ENCODE peak calls at places on chromosomes 7 and 10, in five cellular contexts. Q, F, J, Z and H are unnamed samples.
A peak's percentile ranks its signal among the peaks of the same experiment; 100 is the strongest.

GRCh38 chr7:122528879-122529481 is 169.9 kb downstream of the RNF133 start:
- DNase-seq in J (peak; percentile 21), Z (no peak), Q (peak; percentile 17), F (no peak), H (peak; percentile 30)

GRCh38 chr10:117374506-117375359 is 507 bp downstream of the PDZD8 start:
- DNase-seq in F (peak; percentile 72), Z (no peak), Q (peak; percentile 54), J (no peak), H (no peak)

GRCh38 chr10:45403151-45403550 is 29.1 kb downstream of the ALOX5 start:
- DNase-seq in F (no peak), J (no peak), Q (no peak), Z (no peak), H (no peak)

GRCh38 chr7:114650491-114650890 is 235.9 kb downstream of the FOXP2 start:
- DNase-seq in Q (no peak), F (no peak), J (no peak), Z (no peak), H (no peak)

GRCh38 chr7:45579386-45579785 is 5.2 kb downstream of the ADCY1 start:
- DNase-seq in J (no peak), Z (no peak), Q (peak; percentile 91), F (no peak), H (peak; percentile 42)

GRCh38 chr10:86652361-86653202 is 1.8 kb upstream of the OPN4 start:
- DNase-seq in J (no peak), Z (no peak), F (no peak), Q (peak; percentile 14), H (no peak)

GRCh38 chr10:29569778-29570177 is 65.0 kb downstream of the SVIL start:
- DNase-seq in Z (no peak), J (no peak), Q (no peak), F (no peak), H (no peak)

GRCh38 chr7:45525057-45525456 is 49.1 kb upstream of the ADCY1 start:
- DNase-seq in F (no peak), Z (no peak), Q (no peak), J (no peak), H (no peak)

GRCh38 chr7:84188811-84189405 is 5.7 kb downstream of the SEMA3A start:
- DNase-seq in J (peak; percentile 6), Z (no peak), Q (peak; percentile 21), F (no peak), H (no peak)

GRCh38 chr7:113085781-113086390 is 741 bp downstream of the GPR85 start:
- DNase-seq in F (no peak), Q (peak; percentile 38), Z (no peak), J (no peak), H (no peak)

GRCh38 chr10:46992794-46993552 is 81.7 kb downstream of the PTPN20 start:
- DNase-seq in Z (no peak), F (peak; percentile 56), J (peak; percentile 24), Q (peak; percentile 52), H (no peak)

GRCh38 chr7:120865191-120865976 is 7.4 kb upstream of the TSPAN12 start:
- DNase-seq in Z (no peak), F (no peak), J (no peak), Q (no peak), H (no peak)

GRCh38 chr10:94214497-94214896 is 148.2 kb downstream of the NOC3L start:
- DNase-seq in Q (no peak), F (no peak), J (no peak), Z (no peak), H (no peak)

GRCh38 chr10:119693262-119693957 is 32.4 kb upstream of the INPP5F start:
- DNase-seq in Z (no peak), Q (no peak), J (peak; percentile 74), F (no peak), H (no peak)

GRCh38 chr10:33238643-33239042 is 95.8 kb downstream of the NRP1 start:
- DNase-seq in J (no peak), Z (no peak), Q (no peak), F (no peak), H (no peak)

GRCh38 chr10:123150986-123151738 is 3.0 kb upstream of the BUB3 start:
- DNase-seq in J (no peak), F (peak; percentile 83), Z (no peak), Q (peak; percentile 52), H (no peak)

GRCh38 chr7:124077546-124077945 is 44.7 kb upstream of the TMEM229A start:
- DNase-seq in Z (no peak), F (no peak), Q (no peak), J (no peak), H (no peak)

GRCh38 chr10:92291921-92292860 is 1.2 kb downstream of the MARCHF5 start:
- DNase-seq in Q (peak; percentile 59), F (no peak), Z (peak; percentile 37), J (peak; percentile 28), H (peak; percentile 63)

GRCh38 chr7:33108591-33108930 is 643 bp downstream of the RP9 start:
- DNase-seq in Z (no peak), Q (peak; percentile 42), F (no peak), J (no peak), H (no peak)

GRCh38 chr7:73978681-73979563 is 49.1 kb upstream of the ELN start:
- DNase-seq in Z (peak; percentile 45), J (peak; percentile 89), F (peak; percentile 81), Q (peak; percentile 55), H (peak; percentile 74)

GRCh38 chr7:16708496-16708895 is 45.1 kb upstream of the TSPAN13 start:
- DNase-seq in J (no peak), Z (no peak), Q (no peak), F (no peak), H (no peak)

GRCh38 chr10:17435187-17435586 is 19.2 kb downstream of the ST8SIA6 start:
- DNase-seq in Z (no peak), Q (no peak), F (peak; percentile 16), J (no peak), H (peak; percentile 71)

GRCh38 chr7:35494407-35494806 is 200.5 kb downstream of the HERPUD2 start:
- DNase-seq in Z (no peak), J (no peak), F (no peak), Q (no peak), H (no peak)

GRCh38 chr7:83469076-83469475 is 179.9 kb downstream of the SEMA3E start:
- DNase-seq in F (no peak), Q (no peak), Z (no peak), J (no peak), H (no peak)

GRCh38 chr7:148700693-148701092 is 2.0 kb downstream of the CUL1 start:
- DNase-seq in F (no peak), Q (peak; percentile 50), Z (no peak), J (no peak), H (peak; percentile 88)

GRCh38 chr10:59373071-59373470 is 10.7 kb upstream of the FAM13C start:
- DNase-seq in Q (no peak), J (no peak), F (no peak), Z (no peak), H (no peak)

GRCh38 chr10:5510281-5511072 is 11.1 kb upstream of the CALML5 start:
- DNase-seq in F (no peak), Z (no peak), Q (no peak), J (no peak), H (no peak)

GRCh38 chr7:75944507-75944906 is 29.6 kb downstream of the POR start:
- DNase-seq in Z (no peak), J (no peak), Q (no peak), F (no peak), H (no peak)

GRCh38 chr10:88831709-88832108 is 19.9 kb downstream of the ANKRD22 start:
- DNase-seq in Z (no peak), F (no peak), Q (no peak), J (no peak), H (no peak)

GRCh38 chr7:95246935-95247370 is 77.4 kb downstream of the PON1 start:
- DNase-seq in Q (peak; percentile 55), J (peak; percentile 54), F (peak; percentile 51), Z (peak; percentile 5), H (peak; percentile 26)

GRCh38 chr7:155842496-155843265 is 30.4 kb upstream of the SHH start:
- DNase-seq in J (no peak), Z (no peak), F (no peak), Q (no peak), H (no peak)

GRCh38 chr7:23356726-23357125 is 57.6 kb downstream of the MALSU1 start:
- DNase-seq in Z (no peak), F (no peak), Q (no peak), J (no peak), H (no peak)

GRCh38 chr10:79017882-79018550 is 50.8 kb upstream of the ZMIZ1 start:
- DNase-seq in F (no peak), J (no peak), Z (no peak), Q (no peak), H (no peak)

GRCh38 chr10:80259405-80259871 is 30.0 kb downstream of the MAT1A start:
- DNase-seq in Q (no peak), J (peak; percentile 61), Z (no peak), F (no peak), H (no peak)

GRCh38 chr10:66925896-66926719 is at the start of gene LRRTM3:
- DNase-seq in Q (peak; percentile 64), J (peak; percentile 56), F (peak; percentile 55), Z (peak; percentile 20), H (peak; percentile 16)

GRCh38 chr10:94327649-94328048 is 35.1 kb downstream of the NOC3L start:
- DNase-seq in J (no peak), F (no peak), Q (no peak), Z (no peak), H (no peak)

GRCh38 chr7:30549933-30550493 is 44.7 kb upstream of the GARS1 start:
- DNase-seq in J (no peak), Z (no peak), F (no peak), Q (no peak), H (no peak)

DNA sequence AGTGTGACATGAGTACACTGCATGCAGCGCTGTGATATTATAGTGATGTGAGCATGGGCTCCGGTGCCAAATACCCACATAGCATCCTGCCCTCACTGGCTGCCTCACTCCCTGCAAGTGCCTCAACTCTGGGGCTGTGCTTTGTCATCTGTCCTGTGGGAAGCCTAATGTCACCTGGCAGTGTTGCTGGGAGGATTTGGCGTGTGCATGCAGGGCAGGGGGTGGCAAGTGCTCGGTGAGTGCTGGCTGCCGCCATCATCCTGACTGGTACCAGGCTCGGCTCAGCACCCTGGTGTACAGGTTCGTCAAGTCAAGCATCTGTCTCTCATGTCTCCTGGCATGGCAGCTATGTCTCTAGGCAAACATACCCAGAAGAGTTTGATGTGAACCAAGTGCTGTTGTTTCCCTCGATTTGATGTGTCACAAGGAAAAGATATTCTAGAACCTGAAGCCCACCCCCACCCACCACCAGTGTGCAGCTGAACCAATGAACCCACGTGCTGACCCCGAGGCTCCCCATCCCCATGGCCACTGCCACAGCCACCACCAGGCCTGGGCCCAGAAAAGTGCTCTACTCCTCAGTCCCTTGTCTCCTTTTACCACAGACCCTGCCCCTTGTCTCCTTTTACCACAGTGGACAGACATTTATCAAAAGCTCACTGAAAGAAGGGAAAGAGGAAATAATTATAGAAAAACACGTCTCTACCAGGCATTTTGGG is 135.8 kb downstream of the MAPK8 start:
- DNase-seq in J (no peak), Z (no peak), Q (no peak), F (peak; percentile 39), H (no peak)
- TF ChIP-seq YY1 in J (no peak), Z (no peak), Q (no peak), F (no peak), H (no peak)

GRCh38 chr7:108296911-108297310 is 159.3 kb downstream of the NRCAM start:
- DNase-seq in J (no peak), F (no peak), Q (no peak), Z (no peak), H (no peak)
- TF ChIP-seq USF2 in J (no peak), F (no peak), Q (no peak), Z (no peak), H (no peak)

GRCh38 chr7:143384741-143385631 is 3.8 kb downstream of the ZYX start:
- DNase-seq in F (no peak), Q (no peak), J (no peak), Z (no peak), H (no peak)
- TF ChIP-seq POLR2AphosphoS5 in F (peak; percentile 81), Q (peak; percentile 3), J (no peak), Z (peak; percentile 59), H (peak; percentile 26)

GRCh38 chr7:142303650-142304049 is 45.8 kb upstream of the PRSS58 start:
- DNase-seq in F (no peak), Q (peak; percentile 23), J (no peak), Z (no peak), H (no peak)
- TF ChIP-seq YY1 in F (no peak), Q (no peak), J (no peak), Z (no peak), H (no peak)